ENCODE peak calls at places on chromosomes 5 and 9, in six cellular contexts. X is A549, C is IMR-90, N is K562, G is HepG2, H is GM12878. E is an unnamed sample.

GRCh38 chr5:41796061-41796460 is 74.2 kb downstream of the OXCT1 start:
- DNase-seq in X (no peak), C (no peak), N (no peak), G (no peak), H (no peak), E (no peak)

GRCh38 chr5:179261301-179262125 is 83.7 kb downstream of the ADAMTS2 start:
- DNase-seq in X (no peak), C (peak), N (peak), G (peak), H (no peak), E (no peak)

GRCh38 chr5:148976569-148977321 is 86.1 kb downstream of the SH3TC2 start:
- DNase-seq in X (no peak), C (peak), N (no peak), G (no peak), H (no peak), E (no peak)

GRCh38 chr9:76374702-76375543 is 19.3 kb downstream of the RFK start:
- DNase-seq in X (peak), C (peak), N (peak), G (peak), H (no peak), E (peak)

GRCh38 chr9:87112656-87113055 is 165.3 kb upstream of the GAS1 start:
- DNase-seq in X (no peak), C (peak), N (no peak), G (no peak), H (no peak), E (no peak)

GRCh38 chr5:10438301-10438700 is 3.4 kb upstream of the ROPN1L start:
- DNase-seq in X (no peak), C (no peak), N (peak), G (no peak), H (no peak), E (no peak)

GRCh38 chr5:159903134-159903533 is 13.1 kb upstream of the ADRA1B start:
- DNase-seq in X (no peak), C (no peak), N (no peak), G (no peak), H (no peak), E (no peak)

GRCh38 chr5:140260089-140260656 is 42.7 kb downstream of the PFDN1 start:
- DNase-seq in X (no peak), C (no peak), N (no peak), G (no peak), H (no peak), E (no peak)

GRCh38 chr5:144068926-144069325 is 101.5 kb downstream of the YIPF5 start:
- DNase-seq in X (no peak), C (no peak), N (no peak), G (no peak), H (no peak), E (no peak)

GRCh38 chr5:57692582-57693487 is 210.2 kb upstream of the ACTBL2 start:
- DNase-seq in X (peak), C (peak), N (peak), G (peak), H (no peak), E (peak)

GRCh38 chr9:121823451-121824169 is 172.2 kb downstream of the DAB2IP start:
- DNase-seq in X (no peak), C (no peak), N (no peak), G (no peak), H (no peak), E (no peak)

GRCh38 chr5:64513492-64513891 is 7.7 kb downstream of the RGS7BP start:
- DNase-seq in X (no peak), C (no peak), N (no peak), G (no peak), H (no peak), E (no peak)

GRCh38 chr5:96962540-96962991 is 26.7 kb downstream of the LNPEP start:
- DNase-seq in X (no peak), C (no peak), N (no peak), G (no peak), H (no peak), E (no peak)

GRCh38 chr5:57349214-57349613 is 133.4 kb downstream of the ACTBL2 start:
- DNase-seq in X (no peak), C (no peak), N (no peak), G (no peak), H (no peak), E (no peak)

GRCh38 chr5:133450311-133450710 is 162.0 kb downstream of the FSTL4 start:
- DNase-seq in X (no peak), C (no peak), N (no peak), G (no peak), H (no peak), E (no peak)

GRCh38 chr5:33188089-33188488 is 252.7 kb upstream of the TARS1 start:
- DNase-seq in X (no peak), C (no peak), N (no peak), G (no peak), H (no peak), E (no peak)

GRCh38 chr9:135939351-135940265 is 21.6 kb downstream of the UBAC1 start:
- DNase-seq in X (no peak), C (no peak), N (no peak), G (no peak), H (no peak), E (no peak)

GRCh38 chr5:167207081-167207480 is 1084.4 kb upstream of the WWC1 start:
- DNase-seq in X (no peak), C (no peak), N (no peak), G (no peak), H (no peak), E (no peak)

GRCh38 chr9:109856785-109857184 is 76.8 kb downstream of the PALM2AKAP2 start:
- DNase-seq in X (no peak), C (peak), N (peak), G (no peak), H (no peak), E (peak)

GRCh38 chr9:137422668-137423000 is 328 bp downstream of the EXD3 start:
- DNase-seq in X (no peak), C (no peak), N (peak), G (no peak), H (no peak), E (peak)

GRCh38 chr9:72140582-72140981 is 8.7 kb upstream of the GDA start:
- DNase-seq in X (no peak), C (no peak), N (no peak), G (no peak), H (no peak), E (no peak)

GRCh38 chr5:143436871-143437270 is 33.4 kb upstream of the NR3C1 start:
- DNase-seq in X (peak), C (peak), N (no peak), G (no peak), H (no peak), E (no peak)

GRCh38 chr5:147384346-147385193 is 125.3 kb downstream of the DPYSL3 start:
- DNase-seq in X (no peak), C (no peak), N (no peak), G (no peak), H (no peak), E (no peak)

GRCh38 chr9:33750307-33750838 is 45.0 kb upstream of the PRSS3 start:
- DNase-seq in X (peak), C (peak), N (no peak), G (no peak), H (no peak), E (no peak)

GRCh38 chr9:14406463-14406862 is 92.5 kb upstream of the NFIB start:
- DNase-seq in X (no peak), C (no peak), N (no peak), G (no peak), H (no peak), E (no peak)

GRCh38 chr5:125317546-125317995 is 571.1 kb upstream of the ZNF608 start:
- DNase-seq in X (no peak), C (peak), N (no peak), G (no peak), H (no peak), E (no peak)

GRCh38 chr5:166369326-166369725 is 1922.1 kb upstream of the WWC1 start:
- DNase-seq in X (no peak), C (no peak), N (no peak), G (no peak), H (no peak), E (no peak)

GRCh38 chr5:35415305-35415704 is 185.0 kb upstream of the PRLR start:
- DNase-seq in X (no peak), C (no peak), N (no peak), G (no peak), H (no peak), E (no peak)

GRCh38 chr5:14714706-14715105 is 50.2 kb downstream of the OTULIN start:
- DNase-seq in X (no peak), C (no peak), N (no peak), G (no peak), H (no peak), E (no peak)

GRCh38 chr9:107462691-107463090 is 26.9 kb downstream of the KLF4 start:
- DNase-seq in X (no peak), C (no peak), N (no peak), G (peak), H (no peak), E (no peak)

GRCh38 chr9:93193373-93193725 is 9.4 kb downstream of the WNK2 start:
- DNase-seq in X (no peak), C (no peak), N (no peak), G (no peak), H (no peak), E (no peak)

GRCh38 chr9:93193978-93194377 is 10.0 kb downstream of the WNK2 start:
- DNase-seq in X (no peak), C (no peak), N (no peak), G (no peak), H (no peak), E (no peak)

GRCh38 chr9:93192721-93193372 is 8.9 kb downstream of the WNK2 start:
- DNase-seq in X (no peak), C (no peak), N (no peak), G (no peak), H (no peak), E (no peak)

GRCh38 chr9:93196095-93197055 is 12.4 kb downstream of the WNK2 start:
- DNase-seq in X (no peak), C (no peak), N (no peak), G (peak), H (no peak), E (no peak)

GRCh38 chr9:93194584-93194983 is 10.6 kb downstream of the WNK2 start:
- DNase-seq in X (no peak), C (no peak), N (no peak), G (no peak), H (no peak), E (no peak)
- TF ChIP-seq BHLHE40 in X (no peak), C (no peak), N (no peak), G (no peak), H (no peak), E (no peak)

GRCh38 chr5:129664336-129664937 is 83.5 kb upstream of the MINAR2 start:
- DNase-seq in X (peak), C (peak), N (peak), G (peak), H (no peak), E (peak)
- TF ChIP-seq BHLHE40 in X (no peak), C (no peak), N (no peak), G (no peak), H (no peak), E (no peak)

GRCh38 chr9:134364391-134365114 is 38.3 kb downstream of the RXRA start:
- DNase-seq in X (no peak), C (no peak), N (no peak), G (peak), H (no peak), E (no peak)
- TF ChIP-seq BHLHE40 in X (no peak), C (no peak), N (no peak), G (no peak), H (no peak), E (no peak)

GRCh38 chr5:152592416-152592815 is 187.3 kb upstream of the NMUR2 start:
- DNase-seq in X (no peak), C (no peak), N (no peak), G (no peak), H (no peak), E (no peak)
- TF ChIP-seq BHLHE40 in X (no peak), C (no peak), N (no peak), G (no peak), H (no peak), E (no peak)

DNA sequence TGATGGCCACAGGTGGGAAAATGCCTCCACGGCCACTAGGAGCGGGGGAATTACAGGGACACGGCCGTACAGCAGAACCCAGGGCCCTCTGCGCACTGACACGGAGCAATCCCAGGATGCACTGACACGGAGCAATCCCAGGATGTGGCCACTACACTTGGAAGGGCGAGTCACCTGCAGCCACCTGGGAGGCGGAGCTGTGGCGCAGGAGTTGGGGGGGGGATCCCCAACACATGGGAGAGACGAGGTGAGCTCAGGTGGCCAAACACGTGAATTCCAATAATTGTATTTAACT is 6.8 kb downstream of the CLPTM1L start:
- DNase-seq in X (no peak), C (no peak), N (no peak), G (no peak), H (no peak), E (no peak)
- TF ChIP-seq BHLHE40 in X (no peak), C (no peak), N (no peak), G (no peak), H (no peak), E (no peak)

GRCh38 chr5:99083197-99083596 is 154.4 kb upstream of the CHD1 start:
- DNase-seq in X (no peak), C (no peak), N (no peak), G (peak), H (no peak), E (no peak)

GRCh38 chr5:99077254-99077640 is 148.4 kb upstream of the CHD1 start:
- DNase-seq in X (no peak), C (no peak), N (no peak), G (no peak), H (no peak), E (no peak)

GRCh38 chr5:99076600-99077253 is 147.9 kb upstream of the CHD1 start:
- DNase-seq in X (no peak), C (no peak), N (no peak), G (no peak), H (no peak), E (no peak)

DNA sequence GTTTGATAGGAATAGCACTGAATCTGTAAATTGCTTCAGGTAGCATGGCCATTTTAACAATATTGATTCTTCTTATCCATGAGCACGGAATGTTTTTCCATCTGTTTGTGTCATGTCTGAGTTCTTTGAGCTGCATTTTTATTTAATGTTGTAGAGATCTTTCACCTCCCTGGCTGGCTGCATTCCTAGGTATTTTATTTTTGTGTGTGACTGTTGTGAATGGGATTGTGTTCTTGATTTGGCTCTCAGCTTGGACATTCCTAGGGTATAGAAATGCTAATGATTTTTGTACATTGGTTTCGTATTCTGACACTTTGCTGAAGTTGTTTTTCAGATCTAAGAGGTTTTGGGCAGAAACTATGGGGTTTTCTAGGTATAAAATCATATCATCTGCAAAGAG is 152.9 kb upstream of the CHD1 start:
- DNase-seq in X (no peak), C (no peak), N (no peak), G (no peak), H (no peak), E (no peak)
- TF ChIP-seq BHLHE40 in X (no peak), C (no peak), N (no peak), G (no peak), H (no peak), E (no peak)

GRCh38 chr9:82745919-82746318 is 317.0 kb downstream of the RASEF start:
- DNase-seq in X (no peak), C (no peak), N (no peak), G (no peak), H (no peak), E (no peak)
- TF ChIP-seq BHLHE40 in X (no peak), C (no peak), N (no peak), G (no peak), H (no peak), E (no peak)

E was measured in HEK293T.